ENCODE peak calls at places on chromosome 1, in four cellular contexts. Q is fibroblast of pulmonary artery, J is left cardiac atrium, C is RWPE1. P is an unnamed sample.

GRCh38 chr1:33119532-33120217 is 38.7 kb downstream of the AZIN2 start:
- DNase-seq in Q (no peak), J (no peak), C (no peak), P (no peak)

GRCh38 chr1:154808909-154809262 is 61.2 kb downstream of the KCNN3 start:
- DNase-seq in Q (no peak), J (no peak), C (no peak), P (no peak)

GRCh38 chr1:44609412-44609767 is 64.9 kb downstream of the TMEM53 start:
- DNase-seq in Q (peak), J (peak), C (no peak), P (no peak)

GRCh38 chr1:39692152-39693064 is 1.2 kb upstream of the HPCAL4 start:
- DNase-seq in Q (no peak), J (no peak), C (no peak), P (no peak)

GRCh38 chr1:213985181-213986019 is 2.4 kb upstream of the PROX1 start:
- DNase-seq in Q (no peak), J (no peak), C (no peak), P (no peak)

GRCh38 chr1:33654267-33654832 is 181.9 kb downstream of the ZSCAN20 start:
- DNase-seq in Q (peak), J (no peak), C (no peak), P (peak)

GRCh38 chr1:5746611-5747427 is 245.4 kb downstream of the NPHP4 start:
- DNase-seq in Q (no peak), J (no peak), C (no peak), P (no peak)

GRCh38 chr1:109689844-109690405 is 2.3 kb downstream of the GSTM1 start:
- DNase-seq in Q (no peak), J (no peak), C (no peak), P (no peak)

GRCh38 chr1:61504840-61505239 is 220.1 kb downstream of the TM2D1 start:
- DNase-seq in Q (peak), J (no peak), C (peak), P (no peak)

GRCh38 chr1:224138198-224138597 is 24.3 kb downstream of the FBXO28 start:
- DNase-seq in Q (no peak), J (no peak), C (no peak), P (no peak)

GRCh38 chr1:62355095-62355494 is 35.9 kb upstream of the KANK4 start:
- DNase-seq in Q (no peak), J (no peak), C (no peak), P (no peak)

GRCh38 chr1:186236921-186237320 is 138.1 kb downstream of the TPR start:
- DNase-seq in Q (peak), J (no peak), C (peak), P (peak)

GRCh38 chr1:12629521-12629956 is 11.5 kb upstream of the DHRS3 start:
- DNase-seq in Q (no peak), J (no peak), C (no peak), P (no peak)

GRCh38 chr1:20322081-20322824 is 31.6 kb downstream of the VWA5B1 start:
- DNase-seq in Q (peak), J (no peak), C (no peak), P (no peak)

GRCh38 chr1:65420590-65421340 is at the start of the genes LEPR and LEPROT:
- DNase-seq in Q (no peak), J (no peak), C (no peak), P (no peak)

GRCh38 chr1:59229138-59229537 is 67.8 kb upstream of the FGGY start:
- DNase-seq in Q (peak), J (no peak), C (no peak), P (no peak)

GRCh38 chr1:159207080-159207479 is 2.4 kb downstream of the ACKR1 start:
- DNase-seq in Q (no peak), J (no peak), C (no peak), P (no peak)

GRCh38 chr1:42214447-42214871 is 49.9 kb upstream of the GUCA2A start:
- DNase-seq in Q (peak), J (peak), C (peak), P (no peak)

P was measured in SW 1271.